ENCODE peak calls at places on chromosomes 16 and 17, in six cellular contexts. Z is AG09309, Q is fibroblast of the aortic adventitia, F is left ventricle myocardium inferior, N is fibroblast of pulmonary artery, G is GM13977. X is an unnamed sample.

GRCh38 chr17:13346996-13347762 is 254.6 kb downstream of the HS3ST3A1 start:
- DNase-seq in G (no peak), N (peak), Q (peak), F (no peak), Z (peak), X (no peak)

GRCh38 chr17:15942207-15942833 is 2.6 kb upstream of the ADORA2B start:
- DNase-seq in Q (no peak), F (peak), G (no peak), N (peak), Z (no peak), X (no peak)

GRCh38 chr16:3655030-3655790 is 719 bp downstream of the DNASE1 start:
- DNase-seq in N (no peak), F (no peak), Q (no peak), Z (no peak), G (no peak), X (no peak)

GRCh38 chr17:48484850-48485249 is 46.0 kb downstream of the HOXB1 start:
- DNase-seq in G (no peak), Q (no peak), Z (no peak), N (no peak), F (no peak), X (no peak)

GRCh38 chr16:88519240-88519639 is 51.0 kb upstream of the ZC3H18 start:
- DNase-seq in Q (no peak), Z (no peak), G (no peak), N (no peak), F (no peak), X (no peak)

GRCh38 chr16:47143677-47144558 is at the start of gene NETO2:
- DNase-seq in N (peak), Z (no peak), Q (peak), F (peak), G (peak), X (peak)

GRCh38 chr16:19717781-19718623 is at the start of the genes IQCK and KNOP1:
- DNase-seq in N (peak), F (peak), G (peak), Q (peak), Z (peak), X (peak)

GRCh38 chr16:1433263-1433560 is 2.3 kb downstream of the PERCC1 start:
- DNase-seq in G (no peak), Z (no peak), N (no peak), F (no peak), Q (no peak), X (no peak)

GRCh38 chr17:44877121-44877520 is 22.1 kb downstream of the EFTUD2 start:
- DNase-seq in F (no peak), G (no peak), Z (no peak), N (no peak), Q (no peak), X (no peak)

GRCh38 chr16:69626256-69626655 is 60.5 kb downstream of the NFAT5 start:
- DNase-seq in N (peak), Q (peak), F (no peak), G (no peak), Z (no peak), X (no peak)

GRCh38 chr17:31561469-31562412 is 170.3 kb downstream of the RAB11FIP4 start:
- DNase-seq in Q (peak), G (no peak), F (no peak), Z (no peak), N (peak), X (no peak)

GRCh38 chr16:35252356-35252936 is 1793.0 kb downstream of the TP53TG3F start:
- DNase-seq in F (no peak), N (peak), G (no peak), Z (no peak), Q (peak), X (no peak)

GRCh38 chr17:29158515-29159275 is 21.5 kb downstream of the MYO18A start:
- DNase-seq in F (no peak), G (no peak), Q (peak), Z (no peak), N (peak), X (no peak)

GRCh38 chr17:1939979-1940809 is 84.9 kb downstream of the RTN4RL1 start:
- DNase-seq in G (peak), F (no peak), Z (no peak), Q (no peak), N (no peak), X (peak)

GRCh38 chr16:19432429-19432828 is 14.7 kb downstream of the TMC5 start:
- DNase-seq in F (no peak), Q (no peak), G (no peak), Z (no peak), N (peak), X (no peak)

GRCh38 chr17:8503807-8504206 is 68.1 kb downstream of the NDEL1 start:
- DNase-seq in Z (no peak), F (no peak), G (no peak), N (no peak), Q (no peak), X (no peak)

GRCh38 chr17:16973760-16974540 is 2.0 kb upstream of the TNFRSF13B start:
- DNase-seq in Z (no peak), G (peak), N (no peak), F (no peak), Q (no peak), X (no peak)

GRCh38 chr17:29407856-29408255 is 17.7 kb downstream of the TAOK1 start:
- DNase-seq in Q (no peak), Z (no peak), G (no peak), F (no peak), N (no peak), X (no peak)

GRCh38 chr17:17051791-17052461 is 9.7 kb downstream of the MPRIP start:
- DNase-seq in F (no peak), G (no peak), N (no peak), Z (no peak), Q (no peak), X (no peak)

GRCh38 chr16:73101568-73101967 is 53.6 kb upstream of the ZFHX3 start:
- DNase-seq in N (no peak), F (no peak), Z (no peak), Q (no peak), G (no peak), X (no peak)

GRCh38 chr16:27228036-27228435 is 24.7 kb downstream of the KDM8 start:
- DNase-seq in N (no peak), F (no peak), G (no peak), Z (no peak), Q (no peak), X (no peak)

GRCh38 chr17:31140127-31140526 is 45.4 kb downstream of the NF1 start:
- DNase-seq in N (no peak), Z (no peak), Q (no peak), G (no peak), F (no peak), X (no peak)

GRCh38 chr17:31629696-31630470 is 229.2 kb downstream of the COPRS start:
- DNase-seq in G (no peak), Q (peak), F (no peak), N (peak), Z (peak), X (no peak)

GRCh38 chr16:70380205-70380918 is 33.7 kb downstream of the DDX19A start:
- DNase-seq in F (peak), N (peak), G (peak), Q (peak), Z (peak), X (no peak)

GRCh38 chr17:81849457-81849856 is 10.9 kb downstream of the P4HB start:
- DNase-seq in Z (no peak), F (no peak), G (no peak), Q (no peak), N (no peak), X (no peak)

GRCh38 chr17:42288985-42289862 is 926 bp downstream of the STAT5A start:
- DNase-seq in Z (no peak), N (no peak), G (peak), F (no peak), Q (no peak), X (no peak)

GRCh38 chr17:79534111-79534510 is 76.7 kb downstream of the RBFOX3 start:
- DNase-seq in Z (no peak), N (no peak), G (no peak), Q (no peak), F (no peak), X (no peak)

GRCh38 chr17:49580055-49580721 is 4.5 kb downstream of the NXPH3 start:
- DNase-seq in F (no peak), Z (no peak), Q (no peak), G (no peak), N (no peak), X (no peak)

GRCh38 chr16:55478827-55479559 is at the start of gene MMP2:
- DNase-seq in F (peak), N (peak), Z (no peak), G (no peak), Q (peak), X (no peak)

GRCh38 chr16:74747716-74748041 is 26.9 kb downstream of the FA2H start:
- DNase-seq in G (no peak), F (no peak), N (no peak), Z (no peak), Q (no peak), X (no peak)

GRCh38 chr17:82424001-82424862 is 5.8 kb upstream of the OGFOD3 start:
- DNase-seq in N (peak), Z (no peak), G (peak), Q (peak), F (no peak), X (no peak)

GRCh38 chr16:13077816-13078215 is 176.4 kb downstream of the SHISA9 start:
- DNase-seq in Z (no peak), G (no peak), F (no peak), Q (no peak), N (no peak), X (no peak)

GRCh38 chr17:4806420-4806769 is 557 bp upstream of the PLD2 start:
- DNase-seq in G (no peak), Z (no peak), Q (no peak), N (no peak), F (no peak), X (no peak)

GRCh38 chr17:52505601-52506000 is 347.1 kb upstream of the CA10 start:
- DNase-seq in Q (no peak), G (no peak), F (no peak), Z (no peak), N (no peak), X (no peak)

GRCh38 chr16:15775209-15775608 is 81.6 kb downstream of the MYH11 start:
- DNase-seq in Z (no peak), Q (peak), G (peak), F (no peak), N (peak), X (no peak)

GRCh38 chr17:33732116-33732515 is 439.0 kb upstream of the ASIC2 start:
- DNase-seq in N (peak), Q (no peak), G (peak), Z (no peak), F (no peak), X (no peak)

GRCh38 chr17:21252875-21253645 is at the start of gene NATD1:
- DNase-seq in Q (peak), Z (no peak), F (peak), G (peak), N (peak), X (peak)

GRCh38 chr16:1895068-1895467 is 23.1 kb upstream of the MEIOB start:
- DNase-seq in G (no peak), Q (no peak), Z (no peak), F (no peak), N (no peak), X (no peak)

GRCh38 chr17:81329279-81329926 is 34.3 kb upstream of the SLC38A10 start:
- DNase-seq in N (peak), Q (peak), Z (peak), F (peak), G (no peak), X (no peak)

GRCh38 chr17:43332211-43332610 is 66.6 kb upstream of the ARL4D start:
- DNase-seq in Z (no peak), F (no peak), N (no peak), G (no peak), Q (no peak), X (no peak)

GRCh38 chr17:43333438-43333943 is 65.3 kb upstream of the ARL4D start:
- DNase-seq in N (no peak), Q (no peak), F (no peak), Z (no peak), G (no peak), X (no peak)

GRCh38 chr17:43329183-43329582 is 69.6 kb upstream of the ARL4D start:
- DNase-seq in Q (no peak), F (no peak), G (no peak), Z (no peak), N (no peak), X (no peak)

GRCh38 chr17:43328650-43329049 is 70.1 kb upstream of the ARL4D start:
- DNase-seq in G (no peak), Z (no peak), F (no peak), N (no peak), Q (no peak), X (no peak)

GRCh38 chr17:43330876-43331639 is 67.7 kb upstream of the ARL4D start:
- DNase-seq in F (no peak), Z (no peak), N (no peak), G (no peak), Q (no peak), X (no peak)
- TF ChIP-seq CTCF in F (no peak), Z (no peak), N (no peak), G (no peak), Q (no peak), X (peak)

DNA sequence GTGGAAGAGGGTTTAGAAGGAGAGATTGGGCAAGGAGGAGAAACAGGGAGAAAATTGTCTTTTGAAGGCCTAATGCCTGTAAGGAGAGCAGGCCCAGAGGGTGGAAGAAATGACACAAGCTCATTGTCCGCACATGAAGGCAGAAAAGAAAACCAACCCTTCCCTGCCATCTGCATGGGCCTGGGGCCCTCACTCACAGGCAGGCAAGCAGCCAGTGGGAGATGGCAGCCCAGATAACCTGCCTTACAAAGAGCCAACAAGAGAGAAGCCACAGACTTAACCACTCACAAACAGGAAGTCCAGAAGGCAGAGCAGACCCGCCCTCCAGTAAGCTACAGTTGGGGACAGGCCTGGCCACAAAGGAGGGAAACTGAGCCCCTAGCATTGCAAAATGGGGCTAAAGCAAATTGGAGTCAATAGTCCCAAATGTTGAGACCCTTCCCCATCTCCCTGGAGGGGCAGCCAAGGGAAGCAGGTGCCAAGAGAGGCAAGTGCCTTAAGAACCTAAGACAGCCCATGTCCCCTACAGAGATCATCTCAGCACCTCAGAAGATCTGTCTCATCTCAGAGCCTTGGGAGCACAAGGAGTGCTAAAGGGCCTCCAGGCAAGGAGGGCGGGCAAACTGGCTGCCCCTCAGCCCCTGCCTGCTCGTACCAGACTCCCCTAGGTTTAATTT is 7.3 kb upstream of the TSPOAP1 start:
- DNase-seq in Q (no peak), F (no peak), N (no peak), G (no peak), Z (no peak), X (peak)
- TF ChIP-seq CTCF in Q (no peak), F (no peak), N (no peak), G (no peak), Z (no peak), X (no peak)

GRCh38 chr16:81623365-81624102 is 155.6 kb upstream of the PLCG2 start:
- DNase-seq in G (peak), F (no peak), N (peak), Q (peak), Z (no peak), X (no peak)
- TF ChIP-seq CTCF in G (peak), F (peak), N (peak), Q (peak), Z (peak), X (peak)

GRCh38 chr17:76123749-76124581 is 17.1 kb downstream of the FOXJ1 start:
- DNase-seq in Z (no peak), G (peak), N (no peak), Q (no peak), F (no peak), X (no peak)
- TF ChIP-seq CTCF in Z (no peak), G (peak), N (no peak), Q (no peak), F (no peak), X (no peak)

GRCh38 chr16:71732587-71732986 is 8.1 kb upstream of the PHLPP2 start:
- DNase-seq in Z (no peak), N (no peak), G (no peak), F (no peak), Q (no peak), X (no peak)
- TF ChIP-seq CTCF in Z (no peak), N (no peak), G (no peak), F (no peak), Q (no peak), X (no peak)